ENCODE peak calls at places on chromosome 17, in four cellular contexts. Z, N, Q and E are unnamed samples.

GRCh38 chr17:74523308-74523707 is 8.0 kb downstream of the CD300LB start:
- DNase-seq in Q (no peak), N (no peak), Z (no peak), E (no peak)

GRCh38 chr17:68057531-68057952 is 22.0 kb downstream of the KPNA2 start:
- DNase-seq in Z (no peak), Q (no peak), N (peak), E (peak)

GRCh38 chr17:1298616-1299015 is 19.2 kb downstream of the TRARG1 start:
- DNase-seq in Q (no peak), N (peak), Z (no peak), E (no peak)

GRCh38 chr17:35892091-35892637 is 12.0 kb upstream of the CCL5 start:
- DNase-seq in N (no peak), Q (no peak), Z (no peak), E (peak)

GRCh38 chr17:50501054-50501453 is 7.2 kb upstream of the MYCBPAP start:
- DNase-seq in N (peak), Z (no peak), Q (no peak), E (peak)

GRCh38 chr17:80678621-80679020 is 134.0 kb downstream of the RPTOR start:
- DNase-seq in Z (no peak), Q (no peak), N (no peak), E (peak)

GRCh38 chr17:79978545-79978852 is 57.2 kb downstream of the TBC1D16 start:
- DNase-seq in Q (no peak), Z (no peak), N (no peak), E (no peak)

GRCh38 chr17:16066125-16066524 is 66.5 kb downstream of the TTC19 start:
- DNase-seq in Q (no peak), Z (no peak), N (no peak), E (no peak)

GRCh38 chr17:80782536-80783427 is 208.9 kb upstream of the CHMP6 start:
- DNase-seq in Q (no peak), Z (peak), N (no peak), E (peak)

GRCh38 chr17:79850571-79851460 is 11.6 kb upstream of the CBX4 start:
- DNase-seq in Z (peak), Q (no peak), N (peak), E (peak)

GRCh38 chr17:31594416-31594815 is 202.9 kb downstream of the RAB11FIP4 start:
- DNase-seq in Z (no peak), Q (no peak), N (no peak), E (no peak)

GRCh38 chr17:15981646-15982580 is 17.6 kb downstream of the ZSWIM7 start:
- DNase-seq in Q (no peak), N (peak), Z (no peak), E (peak)

GRCh38 chr17:35534694-35535093 is 2.8 kb downstream of the SLFN12L start:
- DNase-seq in Q (no peak), Z (no peak), N (no peak), E (no peak)

GRCh38 chr17:17514993-17515920 is 19.1 kb upstream of the RASD1 start:
- DNase-seq in Q (no peak), N (no peak), Z (no peak), E (peak)

GRCh38 chr17:46976626-46977270 is 2.3 kb downstream of the RPRML start:
- DNase-seq in Q (no peak), N (peak), Z (no peak), E (peak)

GRCh38 chr17:47305302-47305923 is 18.3 kb upstream of the EFCAB13 start:
- DNase-seq in Z (peak), Q (no peak), N (no peak), E (no peak)

GRCh38 chr17:81978901-81979298 is 1.5 kb downstream of the ASPSCR1 start:
- DNase-seq in Z (no peak), Q (no peak), N (no peak), E (no peak)

GRCh38 chr17:72488542-72489272 is 367.9 kb downstream of the SOX9 start:
- DNase-seq in N (no peak), Z (no peak), Q (no peak), E (no peak)

GRCh38 chr17:81200695-81201580 is 21.8 kb downstream of the CEP131 start:
- DNase-seq in Q (no peak), Z (peak), N (peak), E (peak)

GRCh38 chr17:45368661-45369060 is 51.8 kb upstream of the MAP3K14 start:
- DNase-seq in N (no peak), Z (no peak), Q (no peak), E (no peak)

GRCh38 chr17:10557422-10557821 is 8.0 kb upstream of the MYH2 start:
- DNase-seq in N (no peak), Q (no peak), Z (no peak), E (no peak)

GRCh38 chr17:1720856-1721386 is 3.6 kb upstream of the WDR81 start:
- DNase-seq in Q (no peak), N (no peak), Z (peak), E (peak)

GRCh38 chr17:13181683-13182082 is 163.9 kb upstream of the ELAC2 start:
- DNase-seq in Z (no peak), Q (no peak), N (no peak), E (no peak)

GRCh38 chr17:49843774-49844350 is 4.0 kb downstream of the TAC4 start:
- DNase-seq in Z (peak), N (peak), Q (no peak), E (peak)

GRCh38 chr17:13114601-13115024 is 96.8 kb upstream of the ELAC2 start:
- DNase-seq in Q (no peak), N (peak), Z (peak), E (peak)

GRCh38 chr17:38749222-38750043 is 1.3 kb upstream of the PCGF2 start:
- DNase-seq in N (peak), Z (peak), Q (no peak), E (no peak)
- TF ChIP-seq POLR2A in N (peak), Z (peak), Q (no peak), E (no peak)

DNA sequence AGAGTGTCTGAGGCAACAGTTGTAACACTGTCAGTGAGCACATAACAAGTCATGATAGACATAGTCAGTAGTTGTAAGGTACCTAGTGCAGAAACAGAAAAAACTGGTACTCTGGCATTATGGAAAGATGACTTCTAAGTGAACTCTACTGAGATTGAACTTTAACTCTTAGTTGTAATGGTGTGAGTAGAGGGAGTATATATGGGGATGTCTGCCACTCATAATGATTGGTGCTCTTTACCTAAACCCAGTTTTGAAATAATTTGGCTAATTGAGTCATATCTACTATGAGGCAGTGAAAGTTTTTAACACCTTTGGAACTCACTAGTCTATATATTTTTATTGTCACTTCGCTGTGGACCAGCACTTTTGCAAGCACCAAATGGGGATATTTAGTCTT is 6.6 kb downstream of the NLK start:
- DNase-seq in Q (no peak), Z (no peak), N (no peak), E (no peak)
- TF ChIP-seq MYC in Q (no peak), Z (no peak), N (no peak), E (no peak)

GRCh38 chr17:39576187-39576586 is 31.5 kb downstream of the NEUROD2 start:
- DNase-seq in N (no peak), Z (peak), Q (no peak), E (peak)

GRCh38 chr17:39579318-39580081 is 28.2 kb downstream of the NEUROD2 start:
- DNase-seq in Z (no peak), N (no peak), Q (no peak), E (no peak)

GRCh38 chr17:39568710-39569109 is 39.0 kb downstream of the NEUROD2 start:
- DNase-seq in N (no peak), Z (no peak), Q (no peak), E (no peak)

GRCh38 chr17:39578272-39578671 is 29.4 kb downstream of the NEUROD2 start:
- DNase-seq in N (no peak), Z (no peak), Q (no peak), E (no peak)

GRCh38 chr17:39573447-39574298 is 34.0 kb downstream of the NEUROD2 start:
- DNase-seq in N (peak), Q (no peak), Z (peak), E (peak)
- TF ChIP-seq POLR2A in N (no peak), Q (no peak), Z (peak), E (no peak)

GRCh38 chr17:64418506-64419339 is 28.1 kb upstream of the PECAM1 start:
- DNase-seq in Z (peak), N (peak), Q (no peak), E (peak)
- TF ChIP-seq MYC in Z (no peak), N (no peak), Q (no peak), E (no peak)

GRCh38 chr17:27805520-27806146 is 5.3 kb upstream of the NOS2 start:
- DNase-seq in Z (peak), Q (peak), N (peak), E (peak)
- TF ChIP-seq POLR2A in Z (no peak), Q (peak), N (no peak), E (no peak)

GRCh38 chr17:14442798-14443553 is 142.1 kb downstream of the HS3ST3B1 start:
- DNase-seq in N (no peak), Q (no peak), Z (no peak), E (no peak)
- TF ChIP-seq MYC in N (no peak), Q (no peak), Z (no peak), E (no peak)